ENCODE peak calls at places on chromosome 14, in seven cellular contexts. U is HCT116, B is IMR-90, Q is lower lobe of right lung, E is tibial artery, A is OCI-LY7, C is neuronal stem cell. P is an unnamed sample. For H3K4me1, the result is how much of the 10 kb centered on the place peaks cover.

GRCh38 chr14:63544641-63545234 is 1.6 kb upstream of the PPP2R5E start:
- DNase-seq in E (no peak), C (no peak), A (peak), Q (no peak), U (no peak), B (peak), P (peak)

GRCh38 chr14:36524220-36524837 is 4.3 kb upstream of the NKX2-1 start:
- DNase-seq in C (peak), B (no peak), U (no peak), Q (no peak), A (no peak), E (no peak), P (no peak)

GRCh38 chr14:100476012-100476822 is 111.0 kb downstream of the BEGAIN start:
- DNase-seq in E (no peak), U (peak), A (no peak), Q (no peak), B (peak), C (no peak), P (peak)

GRCh38 chr14:30252151-30252550 is 306.8 kb upstream of the G2E3 start:
- DNase-seq in B (no peak), A (no peak), U (no peak), Q (no peak), E (no peak), C (no peak), P (no peak)

GRCh38 chr14:42140831-42141279 is 534.2 kb downstream of the LRFN5 start:
- DNase-seq in E (no peak), C (no peak), A (no peak), Q (no peak), U (no peak), B (peak), P (no peak)

GRCh38 chr14:61860294-61860918 is 98.2 kb downstream of the SNAPC1 start:
- DNase-seq in A (peak), U (peak), B (peak), C (peak), Q (no peak), E (no peak), P (peak)

GRCh38 chr14:80845877-80846276 is 95.7 kb downstream of the CEP128 start:
- DNase-seq in E (no peak), A (no peak), C (no peak), B (no peak), Q (no peak), U (no peak), P (no peak)

GRCh38 chr14:95496690-95497241 is 19.7 kb downstream of the SYNE3 start:
- DNase-seq in E (no peak), A (no peak), U (no peak), B (peak), C (no peak), Q (no peak), P (no peak)

GRCh38 chr14:59389936-59390335 is 75.2 kb downstream of the GPR135 start:
- DNase-seq in A (no peak), E (no peak), C (no peak), U (no peak), Q (no peak), B (peak), P (no peak)

GRCh38 chr14:36506732-36507614 is 13.1 kb downstream of the NKX2-1 start:
- DNase-seq in U (no peak), A (no peak), C (no peak), Q (peak), E (no peak), B (no peak), P (no peak)

GRCh38 chr14:37580146-37580545 is 14.9 kb downstream of the FOXA1 start:
- DNase-seq in B (peak), A (no peak), Q (no peak), U (no peak), C (no peak), E (no peak), P (no peak)

GRCh38 chr14:75752907-75753594 is 92.0 kb downstream of the TTLL5 start:
- DNase-seq in B (peak), E (no peak), Q (no peak), A (no peak), U (no peak), C (no peak), P (no peak)

GRCh38 chr14:80364274-80364673 is 153.0 kb upstream of the DIO2 start:
- DNase-seq in C (no peak), U (no peak), E (no peak), B (peak), Q (no peak), A (peak), P (no peak)

GRCh38 chr14:51552768-51553426 is 98.8 kb upstream of the FRMD6 start:
- DNase-seq in C (no peak), E (no peak), Q (no peak), B (no peak), A (no peak), U (no peak), P (no peak)

GRCh38 chr14:35987731-35988130 is 161.6 kb downstream of the BRMS1L start:
- DNase-seq in U (no peak), A (no peak), B (no peak), C (no peak), E (no peak), Q (no peak), P (no peak)

GRCh38 chr14:61568572-61569011 is 126.7 kb upstream of the HIF1A start:
- DNase-seq in A (peak), U (no peak), Q (peak), B (no peak), E (no peak), C (no peak), P (no peak)

GRCh38 chr14:82342596-82342995 is 808.9 kb upstream of the SEL1L start:
- DNase-seq in U (no peak), C (no peak), A (no peak), B (no peak), Q (no peak), E (no peak), P (no peak)

GRCh38 chr14:82345149-82345548 is 811.5 kb upstream of the SEL1L start:
- DNase-seq in C (no peak), Q (no peak), U (no peak), B (no peak), E (no peak), A (no peak), P (no peak)

GRCh38 chr14:82341386-82341785 is 807.7 kb upstream of the SEL1L start:
- DNase-seq in E (no peak), Q (no peak), B (no peak), A (no peak), C (no peak), U (no peak), P (no peak)
- H3K27ac ChIP-seq in E (no peak), Q (no peak), B (no peak), A (no peak), C (no peak), U (no peak), P (no peak)

GRCh38 chr14:21056520-21057163 is 980 bp upstream of the RNASE8 start:
- DNase-seq in C (no peak), Q (no peak), U (no peak), A (no peak), E (no peak), B (no peak), P (no peak)
- H3K4me1 ChIP-seq in C (under half), Q (under half), U (under half), A (under half), E (under half), B (under half), P (under half)

DNA sequence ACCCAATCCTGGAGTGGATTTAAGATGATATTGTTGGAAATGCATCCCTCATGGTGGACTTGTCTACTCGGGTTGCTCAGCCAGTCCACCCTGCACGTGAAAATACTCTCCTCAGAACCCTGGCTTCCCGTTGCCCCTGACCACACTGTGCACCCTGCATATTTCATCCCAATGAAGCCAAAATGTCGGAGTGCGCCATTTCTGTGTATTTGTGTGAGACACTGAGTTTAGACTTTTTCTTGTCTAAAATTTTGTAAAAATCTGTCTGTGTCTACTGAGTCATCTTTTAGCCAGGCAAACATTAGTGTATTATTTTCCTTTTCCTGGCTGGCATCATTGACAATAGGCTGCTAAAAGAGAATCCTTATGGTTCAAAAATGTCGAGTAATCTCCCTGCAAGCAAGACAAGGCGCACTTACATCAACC is 485 bp upstream of the PNMA1 start:
- DNase-seq in B (peak), U (no peak), A (no peak), C (no peak), E (no peak), Q (no peak), P (no peak)
- H3K4me3 ChIP-seq in B (peak), U (peak), A (peak), C (peak), E (peak), Q (peak), P (peak)

GRCh38 chr14:23723911-23724310 is 87.7 kb downstream of the DHRS2 start:
- DNase-seq in C (no peak), E (no peak), U (no peak), A (no peak), Q (no peak), B (no peak), P (no peak)

GRCh38 chr14:23727566-23728335 is 91.6 kb downstream of the DHRS2 start:
- DNase-seq in C (no peak), U (peak), A (peak), B (peak), E (no peak), Q (no peak), P (peak)

GRCh38 chr14:23725980-23726746 is 90.0 kb downstream of the DHRS2 start:
- DNase-seq in C (no peak), U (no peak), Q (no peak), E (no peak), B (no peak), A (no peak), P (no peak)

GRCh38 chr14:23722675-23723074 is 86.5 kb downstream of the DHRS2 start:
- DNase-seq in E (no peak), U (no peak), A (no peak), Q (no peak), C (no peak), B (no peak), P (no peak)

GRCh38 chr14:23725528-23725927 is 89.4 kb downstream of the DHRS2 start:
- DNase-seq in Q (no peak), U (no peak), C (no peak), B (no peak), E (no peak), A (no peak), P (no peak)
- H3K27ac ChIP-seq in Q (no peak), U (no peak), C (no peak), B (no peak), E (no peak), A (no peak), P (no peak)

GRCh38 chr14:23117371-23118020 is 1.6 kb downstream of the CEBPE start:
- DNase-seq in B (no peak), A (no peak), E (peak), U (no peak), C (no peak), Q (no peak), P (no peak)
- H3K4me1 ChIP-seq in B (under half), A (under half), E (under half), U (under half), C (under half), Q (under half), P (under half)

GRCh38 chr14:101918125-101918989 is 46.0 kb upstream of the DYNC1H1 start:
- DNase-seq in A (no peak), C (no peak), E (no peak), Q (no peak), U (no peak), B (no peak), P (no peak)
- H3K4me3 ChIP-seq in A (no peak), C (no peak), E (no peak), Q (no peak), U (no peak), B (no peak), P (no peak)

GRCh38 chr14:66284346-66284745 is 201.8 kb upstream of the CCDC196 start:
- DNase-seq in E (no peak), U (no peak), Q (no peak), A (no peak), B (peak), C (no peak), P (no peak)

DNA sequence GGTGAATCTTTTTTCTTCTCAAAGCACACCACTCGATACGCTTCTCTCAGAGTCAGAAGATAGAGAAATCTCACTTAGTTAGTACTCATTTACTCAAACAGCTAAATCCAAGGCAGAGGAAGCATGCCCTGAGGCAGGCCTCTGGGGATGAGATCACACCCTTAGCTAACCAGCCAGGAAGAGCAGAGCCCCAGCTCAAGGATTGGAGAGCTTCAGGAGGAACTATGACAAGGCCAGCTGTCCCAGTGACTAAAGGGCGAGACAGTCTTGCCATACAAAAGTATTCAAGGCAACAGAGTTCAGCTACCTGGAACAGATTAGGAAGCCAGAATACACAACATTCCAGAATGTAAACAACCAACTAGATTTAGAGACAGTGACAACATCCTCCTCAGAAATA is 197.7 kb upstream of the CCDC196 start:
- DNase-seq in U (no peak), B (no peak), E (no peak), A (no peak), Q (no peak), C (no peak), P (no peak)
- H3K27ac ChIP-seq in U (no peak), B (no peak), E (no peak), A (no peak), Q (no peak), C (no peak), P (no peak)

GRCh38 chr14:103404032-103404918 is 19.1 kb downstream of the MARK3 start:
- DNase-seq in Q (no peak), E (no peak), C (no peak), A (no peak), U (no peak), B (peak), P (no peak)

GRCh38 chr14:103398427-103399195 is 13.4 kb downstream of the MARK3 start:
- DNase-seq in C (no peak), Q (no peak), U (no peak), E (no peak), A (no peak), B (peak), P (no peak)

GRCh38 chr14:103402700-103403099 is 17.5 kb downstream of the MARK3 start:
- DNase-seq in B (peak), Q (no peak), U (no peak), E (no peak), A (no peak), C (no peak), P (no peak)

GRCh38 chr14:103400537-103400936 is 15.3 kb downstream of the MARK3 start:
- DNase-seq in U (no peak), Q (no peak), C (no peak), B (no peak), E (no peak), A (no peak), P (no peak)

DNA sequence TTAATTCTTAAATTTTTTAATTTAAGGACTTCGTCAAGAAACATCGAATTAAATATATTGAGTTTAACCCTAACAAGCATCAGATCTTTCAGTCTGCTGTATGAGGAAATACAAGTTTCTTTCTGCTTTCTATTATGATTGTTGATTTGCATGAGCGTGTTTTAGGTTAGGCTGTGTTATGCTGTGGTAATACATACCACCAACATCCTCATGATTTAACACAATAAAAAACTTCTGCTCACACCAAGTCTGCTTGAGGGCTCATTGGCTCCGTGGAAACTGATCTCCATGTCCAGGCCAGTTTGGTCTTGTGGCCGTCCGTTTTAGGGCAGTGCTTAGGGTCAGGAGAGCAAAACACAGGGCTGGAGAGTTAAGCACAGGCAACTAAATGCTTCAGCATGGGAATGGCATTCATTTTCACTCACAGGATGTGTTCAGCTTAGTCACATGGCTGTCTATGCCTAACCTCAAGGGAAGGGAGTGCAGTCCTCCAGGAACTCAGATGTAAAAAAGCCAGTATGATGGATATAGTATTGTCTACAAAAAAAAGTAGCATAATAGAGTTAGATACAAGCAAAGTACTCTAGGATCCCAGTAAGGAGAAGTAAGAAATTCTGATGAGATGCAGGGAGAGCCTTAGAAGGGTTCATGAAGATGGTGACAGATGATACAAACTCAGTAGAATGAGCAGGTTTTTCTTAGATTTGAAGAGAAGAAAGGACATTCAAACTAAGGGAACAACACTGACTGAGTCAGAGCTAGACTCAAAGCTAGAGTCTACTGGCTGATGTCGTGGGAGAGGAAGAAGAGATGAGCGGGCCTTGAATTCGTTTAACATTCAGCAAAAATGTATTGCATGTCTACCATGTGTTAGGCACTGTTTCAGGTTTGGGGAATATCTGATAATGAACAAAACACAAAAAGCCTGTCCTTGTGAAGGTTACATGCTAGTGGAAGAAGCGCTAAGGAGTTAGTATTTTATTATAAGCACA is 16.3 kb downstream of the MARK3 start:
- DNase-seq in Q (no peak), C (no peak), E (no peak), U (no peak), A (no peak), B (peak), P (peak)
- H3K4me1 ChIP-seq in Q (half or more), C (under half), E (half or more), U (under half), A (under half), B (under half), P (under half)

GRCh38 chr14:39097159-39097558 is 5.9 kb downstream of the SEC23A start:
- DNase-seq in A (no peak), U (no peak), Q (no peak), E (no peak), B (peak), C (no peak), P (no peak)
- H3K4me3 ChIP-seq in A (no peak), U (no peak), Q (no peak), E (no peak), B (no peak), C (no peak), P (no peak)